ENCODE peak calls at places on chromosomes 12 and 14, in seven cellular contexts. L is fibroblast of lung, B is RWPE1, U is stomach, J is endothelial cell, Y is HFFc6, M is coronary artery. Z is an unnamed sample.

GRCh38 chr12:68977909-68978610 is 45.1 kb upstream of the CPM start:
- DNase-seq in L (no peak), B (no peak), U (no peak), J (no peak), Y (no peak), M (no peak), Z (no peak)

GRCh38 chr12:109089683-109090082 is 3.6 kb downstream of the ALKBH2 start:
- DNase-seq in L (no peak), B (no peak), U (no peak), J (no peak), Y (no peak), M (no peak), Z (no peak)

GRCh38 chr14:64040044-64040443 is 187.2 kb downstream of the SYNE2 start:
- DNase-seq in L (peak), B (no peak), U (no peak), J (no peak), Y (no peak), M (no peak), Z (no peak)

GRCh38 chr14:35915185-35915584 is 89.0 kb downstream of the BRMS1L start:
- DNase-seq in L (no peak), B (no peak), U (no peak), J (no peak), Y (no peak), M (no peak), Z (no peak)

GRCh38 chr12:5905757-5906156 is 39.3 kb downstream of the ANO2 start:
- DNase-seq in L (no peak), B (no peak), U (no peak), J (no peak), Y (no peak), M (peak), Z (no peak)

GRCh38 chr12:122860854-122861585 is 25.8 kb downstream of the HIP1R start:
- DNase-seq in L (no peak), B (no peak), U (no peak), J (no peak), Y (no peak), M (no peak), Z (no peak)

GRCh38 chr12:53476769-53477209 is 22.5 kb downstream of the MAP3K12 start:
- DNase-seq in L (no peak), B (no peak), U (no peak), J (peak), Y (no peak), M (no peak), Z (no peak)

GRCh38 chr12:125065753-125066570 is 727 bp downstream of the AACS start:
- DNase-seq in L (no peak), B (peak), U (no peak), J (peak), Y (no peak), M (no peak), Z (no peak)

GRCh38 chr14:53807580-53807979 is 149.0 kb downstream of the BMP4 start:
- DNase-seq in L (no peak), B (no peak), U (no peak), J (no peak), Y (no peak), M (no peak), Z (no peak)

GRCh38 chr12:90569685-90570084 is 385.3 kb downstream of the CCER1 start:
- DNase-seq in L (no peak), B (no peak), U (no peak), J (no peak), Y (no peak), M (no peak), Z (no peak)

GRCh38 chr14:68628605-68629310 is 164.1 kb downstream of the ZFP36L1 start:
- DNase-seq in L (no peak), B (no peak), U (peak), J (no peak), Y (no peak), M (peak), Z (no peak)

GRCh38 chr12:59808317-59808910 is 212.6 kb downstream of the SLC16A7 start:
- DNase-seq in L (peak), B (peak), U (no peak), J (no peak), Y (peak), M (no peak), Z (no peak)

GRCh38 chr12:113427882-113428281 is 5.7 kb downstream of the SDSL start:
- DNase-seq in L (no peak), B (no peak), U (no peak), J (no peak), Y (no peak), M (no peak), Z (no peak)

GRCh38 chr12:109951751-109952150 is 44.4 kb downstream of the GIT2 start:
- DNase-seq in L (peak), B (peak), U (no peak), J (no peak), Y (peak), M (no peak), Z (no peak)

GRCh38 chr14:64387232-64387737 is 868 bp upstream of the MTHFD1 start:
- DNase-seq in L (peak), B (peak), U (no peak), J (peak), Y (no peak), M (no peak), Z (no peak)

GRCh38 chr12:71626098-71626497 is 37.5 kb downstream of the ZFC3H1 start:
- DNase-seq in L (no peak), B (no peak), U (no peak), J (no peak), Y (no peak), M (no peak), Z (no peak)

GRCh38 chr14:99649219-99649618 is 4.3 kb downstream of the HHIPL1 start:
- DNase-seq in L (peak), B (no peak), U (no peak), J (no peak), Y (peak), M (no peak), Z (no peak)

GRCh38 chr12:6061661-6062060 is 62.8 kb downstream of the VWF start:
- DNase-seq in L (peak), B (no peak), U (no peak), J (no peak), Y (peak), M (no peak), Z (peak)

DNA sequence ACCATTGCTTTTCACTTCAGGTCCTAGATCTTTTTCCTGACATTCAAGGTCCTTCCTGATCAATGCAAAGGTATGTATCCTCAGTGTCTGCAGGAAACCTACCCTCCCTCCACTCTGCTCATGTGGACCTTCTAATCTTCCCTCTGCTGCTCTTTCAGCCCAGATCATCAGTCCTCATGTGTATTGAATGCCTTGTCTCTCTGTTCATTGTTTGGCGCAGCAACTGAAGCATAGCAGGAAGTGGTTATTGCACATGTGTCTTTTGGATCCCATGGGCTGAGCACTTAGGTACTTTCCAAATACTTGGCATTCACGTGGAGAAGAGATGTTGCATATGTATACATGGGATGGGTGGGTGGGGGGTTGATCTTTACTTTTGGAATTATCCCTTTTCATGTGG is 4.3 kb upstream of the NIN start:
- DNase-seq in L (no peak), B (no peak), U (no peak), J (no peak), Y (no peak), M (no peak), Z (no peak)
- TF ChIP-seq CTCF in L (no peak), B (no peak), U (no peak), J (no peak), Y (no peak), M (no peak), Z (no peak)

DNA sequence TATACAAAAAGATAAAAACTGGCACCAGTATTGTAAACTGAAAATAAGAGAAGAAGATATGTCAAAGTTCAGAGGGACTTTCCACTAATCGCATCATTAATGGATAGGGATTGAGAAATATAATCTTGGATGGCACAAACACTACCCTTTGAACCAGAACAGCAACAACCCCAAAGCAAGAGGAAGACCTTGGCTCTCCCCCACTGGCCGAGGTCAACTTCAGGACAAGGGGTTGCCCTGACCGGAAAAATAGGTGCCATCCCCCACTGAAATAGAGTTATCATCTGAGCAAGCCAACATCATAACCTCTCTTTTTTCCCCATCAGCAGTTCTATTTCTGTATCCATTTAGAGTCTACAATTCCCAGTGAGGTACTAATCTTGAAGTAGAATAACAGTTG is 72.4 kb upstream of the PCED1B start:
- DNase-seq in L (no peak), B (no peak), U (no peak), J (no peak), Y (no peak), M (no peak), Z (no peak)
- TF ChIP-seq CTCF in L (no peak), B (no peak), U (no peak), J (no peak), Y (no peak), M (no peak), Z (no peak)

GRCh38 chr14:44449694-44450093 is 57.4 kb downstream of the FSCB start:
- DNase-seq in L (no peak), B (no peak), U (no peak), J (no peak), Y (no peak), M (no peak), Z (no peak)

GRCh38 chr14:44448816-44449411 is 58.2 kb downstream of the FSCB start:
- DNase-seq in L (no peak), B (no peak), U (no peak), J (no peak), Y (no peak), M (no peak), Z (no peak)

GRCh38 chr14:44453433-44454171 is 53.5 kb downstream of the FSCB start:
- DNase-seq in L (no peak), B (peak), U (no peak), J (no peak), Y (no peak), M (no peak), Z (no peak)
- TF ChIP-seq CTCF in L (no peak), B (no peak), U (no peak), J (no peak), Y (no peak), M (no peak), Z (no peak)

GRCh38 chr14:55297611-55298323 is 26.5 kb downstream of the FBXO34 start:
- DNase-seq in L (no peak), B (peak), U (peak), J (no peak), Y (no peak), M (no peak), Z (no peak)
- TF ChIP-seq CTCF in L (no peak), B (no peak), U (peak), J (no peak), Y (peak), M (no peak), Z (no peak)

GRCh38 chr12:7647071-7647470 is 18.6 kb downstream of the APOBEC1 start:
- DNase-seq in L (no peak), B (no peak), U (no peak), J (no peak), Y (no peak), M (no peak), Z (no peak)

GRCh38 chr12:7645395-7646177 is 20.1 kb downstream of the APOBEC1 start:
- DNase-seq in L (peak), B (peak), U (no peak), J (no peak), Y (peak), M (no peak), Z (no peak)

GRCh38 chr12:7646178-7646475 is 19.6 kb downstream of the APOBEC1 start:
- DNase-seq in L (no peak), B (no peak), U (no peak), J (no peak), Y (no peak), M (no peak), Z (no peak)

GRCh38 chr12:7650091-7650490 is 15.6 kb downstream of the APOBEC1 start:
- DNase-seq in L (no peak), B (no peak), U (no peak), J (no peak), Y (no peak), M (no peak), Z (no peak)
- TF ChIP-seq CTCF in L (no peak), B (no peak), U (no peak), J (no peak), Y (no peak), M (no peak), Z (no peak)